ENCODE peak calls at places on chromosomes 16 and 17, in seven cellular contexts. Q is WERI-Rb-1, A is SK-N-SH, U is dorsolateral prefrontal cortex, P is uterus, H is heart right ventricle, T is AG04450. R is an unnamed sample.

GRCh38 chr17:50578173-50578572 is 17.7 kb downstream of the CACNA1G start:
- DNase-seq in Q (no peak), A (no peak), U (no peak), P (no peak), H (no peak), T (no peak), R (no peak)

GRCh38 chr17:4585203-4585939 is 1.0 kb downstream of the SMTNL2 start:
- DNase-seq in Q (no peak), A (no peak), U (no peak), P (no peak), H (no peak), T (no peak), R (no peak)

GRCh38 chr17:16013943-16014407 is 14.4 kb downstream of the TTC19 start:
- DNase-seq in Q (no peak), A (peak; percentile 50), U (no peak), P (no peak), H (no peak), T (peak; percentile 59), R (no peak)

GRCh38 chr17:44115585-44116415 is 7.6 kb downstream of the HDAC5 start:
- DNase-seq in Q (peak; percentile 86), A (peak; percentile 83), U (no peak), P (no peak), H (no peak), T (no peak), R (no peak)

GRCh38 chr16:59635674-59636073 is 901.6 kb upstream of the GOT2 start:
- DNase-seq in Q (no peak), A (no peak), U (no peak), P (no peak), H (no peak), T (no peak), R (no peak)

GRCh38 chr17:73592079-73592415 is 52.2 kb downstream of the SDK2 start:
- DNase-seq in Q (no peak), A (no peak), U (no peak), P (no peak), H (no peak), T (no peak), R (peak; percentile 17)

GRCh38 chr17:5883775-5884665 is 186.2 kb upstream of the WSCD1 start:
- DNase-seq in Q (no peak), A (no peak), U (no peak), P (no peak), H (no peak), T (no peak), R (no peak)

GRCh38 chr16:30394603-30395154 is 541 bp upstream of the ZNF48 start:
- DNase-seq in Q (no peak), A (no peak), U (no peak), P (no peak), H (no peak), T (no peak), R (no peak)

GRCh38 chr17:21283482-21284318 is 811 bp upstream of the MAP2K3 start:
- DNase-seq in Q (no peak), A (peak; percentile 41), U (peak; percentile 77), P (no peak), H (no peak), T (no peak), R (no peak)

GRCh38 chr17:41284043-41284442 is 8.5 kb downstream of the KRTAP9-7 start:
- DNase-seq in Q (no peak), A (no peak), U (no peak), P (no peak), H (no peak), T (peak; percentile 10), R (no peak)

GRCh38 chr16:11379420-11379819 is 34.2 kb downstream of the RMI2 start:
- DNase-seq in Q (no peak), A (no peak), U (no peak), P (no peak), H (no peak), T (no peak), R (no peak)

GRCh38 chr16:27903046-27903655 is 160.4 kb downstream of the GSG1L start:
- DNase-seq in Q (no peak), A (no peak), U (no peak), P (no peak), H (no peak), T (no peak), R (no peak)

GRCh38 chr17:72588961-72589360 is 468.1 kb downstream of the SOX9 start:
- DNase-seq in Q (peak; percentile 73), A (no peak), U (peak; percentile 76), P (no peak), H (no peak), T (no peak), R (peak; percentile 85)

GRCh38 chr16:54052271-54052670 is 234.3 kb downstream of the IRX3 start:
- DNase-seq in Q (no peak), A (no peak), U (no peak), P (no peak), H (no peak), T (no peak), R (no peak)

GRCh38 chr16:58366247-58367031 is 25.8 kb upstream of the GINS3 start:
- DNase-seq in Q (no peak), A (no peak), U (no peak), P (no peak), H (no peak), T (no peak), R (no peak)

GRCh38 chr17:44972953-44973352 is 4.8 kb upstream of the C1QL1 start:
- DNase-seq in Q (no peak), A (no peak), U (no peak), P (no peak), H (no peak), T (no peak), R (no peak)

GRCh38 chr17:61305024-61305423 is 94.6 kb upstream of the TBX2 start:
- DNase-seq in Q (no peak), A (no peak), U (no peak), P (no peak), H (no peak), T (no peak), R (no peak)

GRCh38 chr17:64787255-64787920 is 125.3 kb upstream of the SMURF2 start:
- DNase-seq in Q (no peak), A (no peak), U (peak; percentile 14), P (no peak), H (no peak), T (no peak), R (no peak)

GRCh38 chr17:6100891-6101290 is 30.7 kb downstream of the WSCD1 start:
- DNase-seq in Q (no peak), A (no peak), U (no peak), P (no peak), H (no peak), T (no peak), R (no peak)

GRCh38 chr17:12193336-12193735 is 172.7 kb downstream of the MAP2K4 start:
- DNase-seq in Q (no peak), A (no peak), U (no peak), P (no peak), H (no peak), T (no peak), R (no peak)

GRCh38 chr17:7380855-7381683 is at the start of gene TNK1:
- DNase-seq in Q (peak; percentile 72), A (peak; percentile 64), U (no peak), P (peak; percentile 56), H (peak; percentile 52), T (no peak), R (peak; percentile 89)

GRCh38 chr16:75320435-75320834 is 69.0 kb upstream of the BCAR1 start:
- DNase-seq in Q (no peak), A (no peak), U (peak; percentile 82), P (no peak), H (peak; percentile 21), T (no peak), R (no peak)

GRCh38 chr17:43891851-43892671 is 15.3 kb downstream of the MPP2 start:
- DNase-seq in Q (no peak), A (no peak), U (no peak), P (no peak), H (no peak), T (no peak), R (no peak)

GRCh38 chr16:4353675-4354074 is 2.6 kb upstream of the PAM16 start:
- DNase-seq in Q (no peak), A (no peak), U (no peak), P (no peak), H (no peak), T (no peak), R (no peak)
- TF ChIP-seq CTCF in Q (no peak), A (no peak), U (no peak), P (no peak), H (no peak), T (no peak), R (no peak)

DNA sequence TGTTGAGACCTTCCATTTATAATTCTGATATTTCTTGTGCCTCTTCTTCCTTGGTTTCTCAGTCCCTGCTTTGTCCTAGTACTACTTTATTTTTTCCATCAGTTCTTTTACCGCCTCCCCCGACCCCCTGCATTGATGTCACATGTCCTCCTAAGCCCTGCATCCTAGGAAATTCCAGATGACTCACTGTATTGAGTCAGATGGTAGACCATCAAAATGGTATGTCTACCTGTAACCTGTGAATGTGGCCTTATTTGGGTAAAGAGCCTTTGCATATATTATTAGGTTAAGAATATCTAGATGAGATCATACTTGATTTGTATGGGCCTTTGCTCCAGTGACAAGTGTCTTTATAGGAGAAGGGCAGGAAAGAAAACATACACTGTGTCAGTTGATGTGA is 515.3 kb upstream of the CA10 start:
- DNase-seq in Q (no peak), A (no peak), U (no peak), P (no peak), H (no peak), T (no peak), R (no peak)
- H3K27ac ChIP-seq in Q (no peak overlapping the region), A (no peak overlapping the region), U (no peak overlapping the region), P (no peak overlapping the region), H (no peak overlapping the region), T (no peak overlapping the region), R (no peak overlapping the region)

GRCh38 chr17:31788571-31788946 is 70.5 kb downstream of the COPRS start:
- DNase-seq in Q (no peak), A (no peak), U (no peak), P (no peak), H (no peak), T (no peak), R (no peak)

GRCh38 chr17:31787082-31787481 is 72.0 kb downstream of the COPRS start:
- DNase-seq in Q (no peak), A (no peak), U (no peak), P (no peak), H (no peak), T (no peak), R (no peak)

GRCh38 chr17:31789707-31790505 is 69.1 kb downstream of the COPRS start:
- DNase-seq in Q (no peak), A (no peak), U (no peak), P (no peak), H (no peak), T (no peak), R (no peak)

GRCh38 chr17:31787857-31788570 is 71.0 kb downstream of the COPRS start:
- DNase-seq in Q (no peak), A (no peak), U (peak; percentile 80), P (peak; percentile 40), H (no peak), T (peak; percentile 72), R (peak; percentile 67)

DNA sequence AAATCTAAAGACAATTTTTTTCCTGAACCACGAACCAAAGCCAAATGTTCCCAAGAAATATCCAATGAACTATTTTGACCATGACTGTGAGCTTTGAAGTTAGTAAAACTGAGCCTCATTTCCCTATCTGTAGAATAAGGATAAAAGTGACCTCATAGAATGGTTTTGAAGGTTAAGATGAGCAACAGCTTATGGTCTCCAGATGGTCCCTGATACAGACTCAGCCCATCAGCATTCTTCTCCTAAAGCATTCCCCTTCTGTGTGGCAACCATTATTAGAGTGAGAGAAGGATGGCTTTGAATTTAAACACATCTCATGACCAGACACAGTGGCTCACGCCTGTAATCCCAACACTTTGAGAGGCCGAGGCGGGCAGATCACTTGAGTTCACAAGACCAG is 70.1 kb downstream of the COPRS start:
- DNase-seq in Q (no peak), A (no peak), U (no peak), P (no peak), H (no peak), T (peak; percentile 24), R (no peak)
- H3K27me3 ChIP-seq in Q (no peaks in the 10 kb centered on the region), A (no peaks in the 10 kb centered on the region), U (no peaks in the 10 kb centered on the region), P (no peaks in the 10 kb centered on the region), H (no peaks in the 10 kb centered on the region), T (peaks cover 2% of the 10 kb centered on the region), R (no peaks in the 10 kb centered on the region)

GRCh38 chr16:77590707-77591106 is 131.6 kb upstream of the NUDT7 start:
- DNase-seq in Q (no peak), A (no peak), U (no peak), P (no peak), H (no peak), T (no peak), R (no peak)
- TF ChIP-seq CTCF in Q (no peak), A (no peak), U (no peak), P (no peak), H (no peak), T (no peak), R (no peak)